ENCODE peak calls at places on chromosomes 5 and 9, in ten cellular contexts. U, K, D, L, C, X, A, T, Q and J are unnamed samples.

GRCh38 chr5:126516852-126517251 is 78.2 kb downstream of the ALDH7A1 start:
- DNase-seq in C (no peak), A (no peak), X (no peak), D (no peak), K (no peak), L (no peak), T (peak), Q (no peak), U (no peak), J (no peak)

GRCh38 chr9:76876098-76876497 is 29.8 kb downstream of the PRUNE2 start:
- DNase-seq in L (no peak), X (no peak), Q (no peak), T (peak), K (no peak), C (no peak), U (no peak), D (no peak), A (peak), J (no peak)

GRCh38 chr9:94944623-94945022 is 218.1 kb downstream of the AOPEP start:
- DNase-seq in C (no peak), Q (no peak), T (peak), U (no peak), A (no peak), X (no peak), L (no peak), D (no peak), K (no peak), J (no peak)

GRCh38 chr5:96662725-96663513 is 743 bp downstream of the CAST start:
- DNase-seq in T (peak), L (peak), A (peak), D (peak), U (peak), C (peak), X (peak), Q (peak), K (peak), J (peak)

GRCh38 chr5:1412163-1412562 is 33.1 kb downstream of the SLC6A3 start:
- DNase-seq in U (no peak), A (no peak), C (no peak), L (no peak), D (no peak), K (no peak), X (no peak), Q (peak), T (no peak), J (no peak)

GRCh38 chr5:105506692-105507277 is 1944.2 kb upstream of the NUDT12 start:
- DNase-seq in A (no peak), T (peak), D (no peak), X (peak), U (peak), Q (no peak), K (no peak), C (no peak), L (no peak), J (no peak)

GRCh38 chr5:74897049-74897448 is 30.9 kb upstream of the FAM169A start:
- DNase-seq in L (no peak), Q (no peak), A (no peak), X (no peak), D (no peak), C (no peak), U (no peak), K (no peak), T (no peak), J (no peak)

GRCh38 chr5:5965132-5965531 is 413.2 kb downstream of the MED10 start:
- DNase-seq in A (no peak), K (no peak), Q (no peak), T (no peak), D (no peak), C (no peak), X (no peak), U (no peak), L (no peak), J (no peak)

GRCh38 chr9:86250123-86250522 is 9.3 kb downstream of the C9orf153 start:
- DNase-seq in L (no peak), U (no peak), C (no peak), X (no peak), T (no peak), Q (no peak), D (no peak), K (no peak), A (no peak), J (no peak)

GRCh38 chr5:150181035-150181434 is 8.8 kb upstream of the SLC6A7 start:
- DNase-seq in X (no peak), Q (no peak), U (no peak), D (peak), L (no peak), A (no peak), K (no peak), T (peak), C (no peak), J (no peak)

GRCh38 chr5:133326361-133326760 is 274.5 kb downstream of the HSPA4 start:
- DNase-seq in L (no peak), K (no peak), A (no peak), U (no peak), Q (no peak), X (no peak), T (no peak), D (no peak), C (no peak), J (no peak)

GRCh38 chr5:159048298-159048697 is 51.4 kb downstream of the EBF1 start:
- DNase-seq in K (no peak), X (no peak), Q (no peak), A (no peak), T (no peak), D (no peak), L (no peak), U (no peak), C (no peak), J (no peak)

GRCh38 chr9:106286249-106286648 is 576.7 kb upstream of the ZNF462 start:
- DNase-seq in U (no peak), X (no peak), T (no peak), A (no peak), Q (no peak), C (no peak), K (no peak), L (peak), D (no peak), J (no peak)

GRCh38 chr9:91886433-91887031 is 63.5 kb downstream of the ROR2 start:
- DNase-seq in A (no peak), D (no peak), L (no peak), K (no peak), T (no peak), X (no peak), C (no peak), U (no peak), Q (no peak), J (no peak)

GRCh38 chr5:175560011-175560410 is 81.7 kb downstream of the SFXN1 start:
- DNase-seq in U (no peak), K (no peak), T (no peak), D (no peak), Q (no peak), C (no peak), L (no peak), A (no peak), X (no peak), J (no peak)

GRCh38 chr5:126070481-126070880 is 352.7 kb upstream of the GRAMD2B start:
- DNase-seq in X (no peak), A (no peak), Q (no peak), K (no peak), T (no peak), U (no peak), C (no peak), D (no peak), L (no peak), J (no peak)

GRCh38 chr5:126354012-126354856 is 69.0 kb upstream of the GRAMD2B start:
- DNase-seq in C (no peak), U (no peak), K (no peak), T (peak), A (no peak), D (no peak), X (peak), Q (no peak), L (no peak), J (no peak)

GRCh38 chr5:29894668-29895067 is 1298.8 kb upstream of the CDH6 start:
- DNase-seq in K (no peak), Q (no peak), U (no peak), D (no peak), L (no peak), A (no peak), T (no peak), X (no peak), C (no peak), J (no peak)

GRCh38 chr9:16039988-16040761 is 487.3 kb downstream of the CCDC171 start:
- DNase-seq in A (peak), K (no peak), D (no peak), C (no peak), X (no peak), U (no peak), T (peak), L (no peak), Q (no peak), J (no peak)

GRCh38 chr9:26537211-26537610 is 355.4 kb downstream of the CAAP1 start:
- DNase-seq in T (no peak), L (no peak), K (no peak), D (no peak), Q (no peak), X (no peak), A (no peak), U (no peak), C (no peak), J (no peak)

GRCh38 chr9:133275105-133276000 is at the start of gene ABO:
- DNase-seq in Q (no peak), U (peak), D (peak), L (peak), A (no peak), C (peak), X (no peak), T (no peak), K (peak), J (no peak)

GRCh38 chr5:65832603-65833228 is 93.7 kb upstream of the ERBIN start:
- DNase-seq in L (no peak), X (no peak), A (no peak), Q (no peak), U (no peak), D (no peak), C (no peak), K (no peak), T (no peak), J (no peak)

GRCh38 chr5:74030371-74030770 is 404.4 kb downstream of the ARHGEF28 start:
- DNase-seq in T (no peak), U (no peak), L (no peak), K (no peak), X (no peak), C (no peak), A (no peak), Q (no peak), D (no peak), J (no peak)

GRCh38 chr5:80127037-80127642 is 92.0 kb downstream of the THBS4 start:
- DNase-seq in A (no peak), T (no peak), D (no peak), C (no peak), L (no peak), K (no peak), U (peak), X (no peak), Q (no peak), J (no peak)

GRCh38 chr9:75372499-75373268 is 284.4 kb downstream of the OSTF1 start:
- DNase-seq in U (peak), X (no peak), T (no peak), Q (no peak), L (peak), C (no peak), K (no peak), A (peak), D (no peak), J (no peak)

GRCh38 chr9:79011461-79011860 is 560.3 kb upstream of the TLE4 start:
- DNase-seq in U (no peak), Q (no peak), A (no peak), K (no peak), T (no peak), C (no peak), X (no peak), D (no peak), L (no peak), J (no peak)

GRCh38 chr5:67672633-67673032 is 476.0 kb upstream of the CD180 start:
- DNase-seq in T (no peak), X (no peak), D (no peak), Q (no peak), C (no peak), U (no peak), L (no peak), A (no peak), K (no peak), J (no peak)

GRCh38 chr5:154460172-154460571 is 14.4 kb downstream of the SAP30L start:
- DNase-seq in U (no peak), T (no peak), Q (no peak), A (no peak), X (no peak), C (no peak), K (no peak), D (no peak), L (no peak), J (no peak)

GRCh38 chr9:87592554-87593394 is 95.1 kb downstream of the DAPK1 start:
- DNase-seq in C (peak), Q (peak), X (no peak), T (peak), L (peak), A (peak), U (peak), K (peak), D (peak), J (peak)

GRCh38 chr5:159240301-159240870 is 22.7 kb upstream of the UBLCP1 start:
- DNase-seq in C (no peak), L (no peak), Q (no peak), X (no peak), A (no peak), K (no peak), T (peak), D (no peak), U (no peak), J (no peak)

GRCh38 chr9:33813712-33814641 is 3.0 kb upstream of the UBE2R2 start:
- DNase-seq in D (no peak), C (no peak), K (no peak), T (peak), X (peak), Q (no peak), L (no peak), U (no peak), A (no peak), J (no peak)

GRCh38 chr5:176415240-176416122 is 858 bp downstream of the CLTB start:
- DNase-seq in C (peak), A (peak), Q (peak), K (peak), T (peak), X (no peak), L (peak), D (peak), U (peak), J (peak)

DNA sequence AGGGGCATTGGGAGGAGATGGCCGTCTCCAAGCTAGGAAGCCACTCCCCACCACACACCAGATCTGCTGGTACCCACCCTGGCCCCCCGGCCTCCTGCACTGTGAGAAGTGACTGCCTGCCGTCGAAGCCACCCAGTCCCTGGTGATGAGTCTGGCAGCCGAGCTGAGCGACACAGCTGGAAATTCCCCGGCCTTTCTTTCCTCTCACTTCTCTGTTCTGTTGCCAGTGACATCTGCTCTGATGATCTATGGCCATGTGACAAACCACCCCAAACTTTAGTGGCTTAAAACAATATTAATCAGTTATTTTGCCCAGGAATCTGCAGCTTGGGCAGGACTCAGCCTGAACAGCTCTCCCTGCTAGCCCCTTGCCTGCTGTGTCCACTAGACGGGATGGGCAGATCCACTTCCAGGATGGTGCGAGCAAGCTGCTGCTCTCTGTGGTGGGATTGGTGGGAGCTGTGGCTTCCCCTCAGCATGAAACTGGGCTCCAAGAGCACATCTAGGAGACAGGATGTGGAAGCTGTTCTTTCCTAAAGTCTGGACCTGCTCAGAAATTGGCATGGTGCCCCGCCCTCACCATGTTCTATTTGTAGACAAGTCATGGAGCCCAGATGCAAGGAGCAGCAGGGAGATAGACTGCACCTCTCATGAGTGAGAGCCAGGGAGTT is 211.2 kb downstream of the GADD45G start:
- DNase-seq in K (peak), A (peak), L (peak), C (no peak), T (no peak), X (no peak), Q (peak), D (no peak), U (no peak), J (no peak)
- TF ChIP-seq POLR2A in K (no peak), A (no peak), L (no peak), C (no peak), T (no peak), X (no peak), Q (no peak), D (no peak), U (no peak), J (no peak)

GRCh38 chr5:348726-349125 is 27.2 kb downstream of the AHRR start:
- DNase-seq in X (no peak), Q (no peak), A (no peak), L (no peak), K (no peak), D (no peak), U (no peak), C (no peak), T (no peak), J (no peak)

GRCh38 chr5:347712-348284 is 26.3 kb downstream of the AHRR start:
- DNase-seq in X (no peak), D (no peak), T (no peak), K (no peak), Q (no peak), U (no peak), C (no peak), L (no peak), A (no peak), J (no peak)

GRCh38 chr5:351084-351910 is 29.8 kb downstream of the AHRR start:
- DNase-seq in X (no peak), D (no peak), C (no peak), T (no peak), U (no peak), Q (no peak), L (no peak), A (no peak), K (no peak), J (no peak)

GRCh38 chr5:351911-352225 is 30.4 kb downstream of the AHRR start:
- DNase-seq in L (no peak), C (no peak), D (no peak), A (no peak), Q (no peak), X (no peak), U (no peak), K (no peak), T (no peak), J (no peak)

GRCh38 chr5:350355-350754 is 28.8 kb downstream of the AHRR start:
- DNase-seq in T (no peak), C (no peak), Q (no peak), X (peak), L (no peak), K (no peak), A (no peak), U (no peak), D (no peak), J (no peak)
- TF ChIP-seq CTCF in T (peak), C (no peak), Q (no peak), X (peak), L (no peak), K (no peak), A (no peak), U (no peak), D (no peak), J (no peak)

DNA sequence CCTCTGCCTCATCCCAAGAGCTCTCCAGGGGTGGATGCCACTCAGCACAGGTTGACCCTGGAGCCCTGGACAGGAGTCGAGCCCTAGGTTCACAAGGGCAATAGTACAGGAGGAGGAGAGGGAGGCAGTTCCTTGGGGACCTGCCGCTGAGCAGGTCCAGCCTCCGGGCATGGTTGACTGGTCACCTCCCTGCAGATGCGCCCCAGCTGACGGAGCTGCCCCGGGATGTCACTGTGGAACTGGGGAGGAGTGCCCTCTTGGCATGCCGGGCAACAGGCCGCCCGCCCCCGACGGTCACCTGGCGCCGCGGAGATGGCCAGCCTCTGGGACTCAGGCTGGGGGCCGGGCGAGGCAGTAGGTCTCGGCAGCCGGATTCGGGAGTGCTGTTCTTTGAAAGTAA is 53.7 kb downstream of the HMCN2 start:
- DNase-seq in A (no peak), L (no peak), K (no peak), C (no peak), D (no peak), U (no peak), Q (no peak), X (no peak), T (no peak), J (no peak)
- H3K27ac ChIP-seq in A (peak), L (no peak), K (no peak), C (peak), D (peak), U (no peak), Q (peak), X (no peak), T (no peak), J (peak)

DNA sequence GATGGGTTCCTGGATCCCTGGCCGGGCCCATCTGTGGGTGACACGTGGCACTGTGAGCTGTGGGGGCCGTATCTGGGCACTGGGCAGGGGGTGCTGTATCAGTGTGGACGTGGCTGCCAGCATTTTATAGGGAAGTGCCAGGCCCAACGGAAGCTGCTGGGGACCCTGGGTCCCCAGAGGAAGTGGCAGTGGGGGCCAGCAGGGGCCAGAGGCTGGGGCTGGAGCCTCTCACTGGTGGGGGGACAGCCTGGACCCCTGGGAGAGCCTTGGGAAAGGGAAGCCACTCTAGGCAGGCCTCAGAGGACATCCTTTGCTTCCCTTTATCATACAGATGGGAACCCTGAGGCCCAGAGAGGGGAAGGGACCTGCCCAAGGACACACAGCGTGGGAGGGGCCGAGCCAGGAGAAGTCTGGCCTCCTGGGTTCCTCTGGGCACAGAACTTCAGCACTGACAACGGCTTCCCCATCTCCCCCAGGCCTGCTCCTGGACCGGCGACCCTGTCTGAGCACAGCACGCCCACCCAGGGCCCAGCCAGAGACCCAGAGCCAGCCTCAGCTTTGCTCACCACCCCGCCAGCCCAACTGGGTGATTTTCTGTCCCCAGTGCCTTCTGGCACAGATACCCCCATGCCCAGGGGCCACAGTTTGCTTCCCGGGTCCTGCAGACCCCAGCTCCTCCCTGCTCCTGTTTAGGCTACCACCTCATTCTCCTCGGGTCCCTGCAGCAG is 15.5 kb upstream of the LAMC3 start:
- DNase-seq in K (no peak), A (no peak), D (no peak), L (no peak), U (no peak), X (no peak), C (no peak), Q (no peak), T (no peak), J (no peak)
- TF ChIP-seq POLR2A in K (no peak), A (no peak), D (no peak), L (no peak), U (no peak), X (no peak), C (no peak), Q (no peak), T (no peak), J (no peak)

GRCh38 chr9:137734181-137734580 is 115.4 kb downstream of the EHMT1 start:
- DNase-seq in C (no peak), X (no peak), K (no peak), L (no peak), D (no peak), U (no peak), T (no peak), Q (no peak), A (no peak), J (no peak)
- TF ChIP-seq CTCF in C (no peak), X (no peak), K (no peak), L (no peak), D (no peak), U (no peak), T (no peak), Q (no peak), A (no peak), J (no peak)

GRCh38 chr9:136391737-136392537 is 8.0 kb downstream of the SNAPC4 start:
- DNase-seq in X (no peak), L (no peak), Q (no peak), T (no peak), U (no peak), C (no peak), D (no peak), A (no peak), K (no peak), J (no peak)
- H3K27ac ChIP-seq in X (no peak), L (no peak), Q (no peak), T (no peak), U (no peak), C (no peak), D (no peak), A (no peak), K (no peak), J (no peak)

GRCh38 chr9:128360826-128361225 is 10.3 kb upstream of the URM1 start:
- DNase-seq in L (no peak), T (no peak), C (no peak), K (no peak), A (no peak), D (no peak), Q (no peak), U (no peak), X (no peak), J (no peak)

GRCh38 chr9:128361296-128361980 is 9.7 kb upstream of the URM1 start:
- DNase-seq in K (peak), D (no peak), Q (no peak), X (no peak), U (no peak), C (no peak), A (no peak), T (no peak), L (no peak), J (no peak)

GRCh38 chr9:128358861-128359260 is 12.3 kb upstream of the URM1 start:
- DNase-seq in D (no peak), U (no peak), K (no peak), Q (no peak), C (no peak), A (no peak), X (no peak), L (no peak), T (no peak), J (no peak)

GRCh38 chr9:128362774-128363173 is 8.4 kb upstream of the URM1 start:
- DNase-seq in T (no peak), U (no peak), D (no peak), L (no peak), A (no peak), Q (no peak), K (no peak), C (no peak), X (no peak), J (no peak)

GRCh38 chr9:128361981-128362646 is 9.1 kb upstream of the URM1 start:
- DNase-seq in D (peak), A (peak), C (peak), U (peak), K (peak), X (peak), T (peak), L (peak), Q (peak), J (peak)
- TF ChIP-seq POLR2A in D (no peak), A (no peak), C (no peak), U (no peak), K (peak), X (no peak), T (no peak), L (no peak), Q (no peak), J (no peak)